ENCODE peak calls at places on chromosomes 1 and 21, in four cellular contexts. C is naive thymus-derived CD4-positive, alpha-beta T cell; Y is CD8-positive, alpha-beta T cell; G is adrenal gland. D is an unnamed sample.

GRCh38 chr1:211420389-211420788 is 71.6 kb downstream of the RD3 start:
- DNase-seq in C (no peak), Y (no peak), G (no peak), D (no peak)

GRCh38 chr1:190416239-190416638 is 61.4 kb downstream of the BRINP3 start:
- DNase-seq in C (no peak), Y (no peak), G (no peak), D (no peak)

GRCh38 chr1:14071581-14071980 is 371.6 kb downstream of the PRDM2 start:
- DNase-seq in C (no peak), Y (no peak), G (no peak), D (no peak)

GRCh38 chr21:21714396-21714795 is 716.2 kb downstream of the NCAM2 start:
- DNase-seq in C (no peak), Y (no peak), G (no peak), D (no peak)

GRCh38 chr1:15201221-15201620 is 45.8 kb upstream of the FHAD1 start:
- DNase-seq in C (no peak), Y (no peak), G (no peak), D (no peak)

GRCh38 chr1:221708987-221709386 is 32.9 kb downstream of the DUSP10 start:
- DNase-seq in C (no peak), Y (no peak), G (no peak), D (no peak)

GRCh38 chr1:29962356-29962755 is 726.0 kb downstream of the PTPRU start:
- DNase-seq in C (no peak), Y (no peak), G (no peak), D (no peak)

GRCh38 chr1:161781995-161782394 is 15.9 kb downstream of the ATF6 start:
- DNase-seq in C (no peak), Y (no peak), G (no peak), D (no peak)

GRCh38 chr1:200103961-200104583 is 76.6 kb downstream of the NR5A2 start:
- DNase-seq in C (no peak), Y (no peak), G (no peak), D (no peak)

GRCh38 chr21:37758997-37759396 is 157.3 kb downstream of the KCNJ6 start:
- DNase-seq in C (no peak), Y (no peak), G (peak; percentile 49), D (no peak)

GRCh38 chr1:244326757-244327156 is 125.0 kb downstream of the ADSS2 start:
- DNase-seq in C (no peak), Y (no peak), G (no peak), D (no peak)

GRCh38 chr1:219088778-219089557 is 84.7 kb upstream of the LYPLAL1 start:
- DNase-seq in C (no peak), Y (no peak), G (peak; percentile 48), D (no peak)

GRCh38 chr1:27563407-27564263 is 40.3 kb downstream of the AHDC1 start:
- DNase-seq in C (no peak), Y (no peak), G (peak; percentile 91), D (no peak)

GRCh38 chr1:19045898-19046889 is 89.7 kb upstream of the IFFO2 start:
- DNase-seq in C (no peak), Y (no peak), G (no peak), D (no peak)

GRCh38 chr1:25035523-25036116 is 105.5 kb upstream of the RUNX3 start:
- DNase-seq in C (no peak), Y (no peak), G (no peak), D (no peak)

GRCh38 chr1:6256640-6257039 is 4.3 kb downstream of the GPR153 start:
- DNase-seq in C (no peak), Y (no peak), G (no peak), D (no peak)

GRCh38 chr1:73886721-73887120 is 311.3 kb downstream of the LRRIQ3 start:
- DNase-seq in C (no peak), Y (no peak), G (no peak), D (no peak)

GRCh38 chr1:30760596-30761311 is 3.2 kb upstream of the LAPTM5 start:
- DNase-seq in C (no peak), Y (no peak), G (no peak), D (no peak)

GRCh38 chr1:245860681-245861552 is 646.2 kb downstream of the SMYD3 start:
- DNase-seq in C (no peak), Y (no peak), G (no peak), D (no peak)

GRCh38 chr1:24899581-24900485 is 30.2 kb downstream of the RUNX3 start:
- DNase-seq in C (no peak), Y (peak; percentile 47), G (no peak), D (no peak)

GRCh38 chr1:203048555-203049051 is 22.3 kb downstream of the PPFIA4 start:
- DNase-seq in C (no peak), Y (no peak), G (no peak), D (no peak)

GRCh38 chr21:41435728-41436127 is 9.7 kb downstream of the MX1 start:
- DNase-seq in C (no peak), Y (no peak), G (no peak), D (no peak)

GRCh38 chr1:170414989-170415733 is 116.8 kb upstream of the GORAB start:
- DNase-seq in C (no peak), Y (no peak), G (no peak), D (no peak)

GRCh38 chr1:205536759-205537361 is 32.4 kb downstream of the CDK18 start:
- DNase-seq in C (no peak), Y (no peak), G (peak; percentile 45), D (peak; percentile 5)

GRCh38 chr1:226990133-226990716 is 50.1 kb downstream of the COQ8A start:
- DNase-seq in C (no peak), Y (peak; percentile 68), G (peak; percentile 90), D (no peak)

GRCh38 chr1:233680000-233680399 is 66.1 kb downstream of the KCNK1 start:
- DNase-seq in C (no peak), Y (no peak), G (no peak), D (no peak)

GRCh38 chr1:59057211-59057694 is 239.6 kb upstream of the FGGY start:
- DNase-seq in C (no peak), Y (no peak), G (peak; percentile 36), D (peak; percentile 22)

GRCh38 chr1:150065184-150065871 is 2.2 kb upstream of the VPS45 start:
- DNase-seq in C (no peak), Y (no peak), G (no peak), D (no peak)

GRCh38 chr1:219120625-219121544 is 52.8 kb upstream of the LYPLAL1 start:
- DNase-seq in C (no peak), Y (no peak), G (peak; percentile 23), D (peak; percentile 65)

GRCh38 chr1:90899263-90899662 is 122.6 kb downstream of the ZNF644 start:
- DNase-seq in C (no peak), Y (no peak), G (no peak), D (no peak)

GRCh38 chr1:24418898-24419628 is 3.5 kb downstream of the NIPAL3 start:
- DNase-seq in C (no peak), Y (no peak), G (no peak), D (peak; percentile 42)

GRCh38 chr1:168582690-168583325 is 6.4 kb downstream of the XCL1 start:
- DNase-seq in C (no peak), Y (no peak), G (no peak), D (no peak)

GRCh38 chr1:87451229-87451900 is 122.7 kb downstream of the LMO4 start:
- DNase-seq in C (no peak), Y (no peak), G (no peak), D (no peak)

GRCh38 chr1:12276225-12276624 is 46.4 kb downstream of the VPS13D start:
- DNase-seq in C (no peak), Y (no peak), G (peak; percentile 23), D (peak; percentile 28)

GRCh38 chr1:200198247-200198646 is 170.7 kb downstream of the NR5A2 start:
- DNase-seq in C (no peak), Y (no peak), G (no peak), D (no peak)

GRCh38 chr1:31768407-31768806 is 4.3 kb upstream of the ADGRB2 start:
- DNase-seq in C (no peak), Y (no peak), G (no peak), D (no peak)
- H3K4me1 ChIP-seq in C (peaks cover 24% of the 10 kb centered on the region), Y (peaks cover 37% of the 10 kb centered on the region), G (peaks cover 10% of the 10 kb centered on the region), D (peaks cover 7% of the 10 kb centered on the region)

GRCh38 chr1:21321963-21322680 is 31.9 kb upstream of the ECE1 start:
- DNase-seq in C (no peak), Y (no peak), G (no peak), D (no peak)
- H3K4me1 ChIP-seq in C (peaks cover 51% of the 10 kb centered on the region), Y (peaks cover 52% of the 10 kb centered on the region), G (peaks cover 91% of the 10 kb centered on the region), D (peaks cover 12% of the 10 kb centered on the region)

GRCh38 chr1:156504062-156504813 is 3.7 kb upstream of the MEF2D start:
- DNase-seq in C (no peak), Y (no peak), G (peak; percentile 27), D (no peak)

GRCh38 chr1:156503672-156504055 is 3.1 kb upstream of the MEF2D start:
- DNase-seq in C (no peak), Y (no peak), G (no peak), D (no peak)

GRCh38 chr1:156502396-156502748 is 1.8 kb upstream of the MEF2D start:
- DNase-seq in C (no peak), Y (no peak), G (peak; percentile 14), D (peak; percentile 1)

GRCh38 chr1:156500847-156501686 is 492 bp upstream of the MEF2D start:
- DNase-seq in C (peak; percentile 94), Y (peak; percentile 97), G (peak; percentile 97), D (peak; percentile 88)

DNA sequence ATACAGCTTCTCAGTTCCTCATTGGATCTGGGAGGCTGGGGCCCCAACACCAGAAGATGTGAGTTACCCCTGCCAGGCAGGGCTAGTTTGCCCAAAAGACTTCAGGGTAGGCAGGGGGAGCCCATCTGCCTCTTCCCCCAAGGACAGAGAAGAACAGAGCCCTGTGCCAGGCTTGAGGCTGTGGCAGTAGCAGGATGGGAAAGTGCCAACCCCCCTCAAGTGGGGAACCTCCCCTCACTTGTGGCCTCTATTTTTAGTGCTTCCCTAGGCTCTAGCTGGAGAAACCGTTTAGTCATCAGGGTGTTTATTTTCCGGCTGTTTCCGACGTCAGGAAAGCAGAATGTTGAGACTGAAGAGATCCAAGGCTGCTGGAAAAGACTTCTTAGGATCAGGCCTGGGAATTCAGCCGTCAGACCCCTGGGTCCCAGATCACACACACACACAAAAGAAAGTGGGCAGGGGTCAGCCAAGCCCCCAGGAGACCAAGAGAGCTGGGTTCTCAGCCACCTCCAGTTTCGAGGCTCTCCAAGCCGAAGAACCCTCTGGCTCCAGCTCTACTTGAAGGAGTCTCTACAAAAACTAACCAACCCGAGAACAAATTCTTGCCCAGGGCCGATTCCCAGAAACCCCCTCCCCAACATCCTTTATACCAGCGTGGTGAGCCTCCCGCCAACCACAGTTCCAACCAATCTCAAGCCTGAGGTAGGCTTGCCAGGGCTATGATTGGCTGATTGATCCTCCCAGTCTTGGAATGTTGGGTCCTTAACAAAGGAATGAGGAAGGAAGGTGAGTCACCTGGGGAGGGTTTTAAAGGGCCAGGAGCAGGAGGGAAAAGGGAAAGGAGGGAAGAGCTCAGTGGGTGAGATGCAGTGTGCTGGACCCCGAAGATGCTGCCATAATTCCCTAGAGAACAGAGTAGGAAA is 2.4 kb upstream of the MEF2D start:
- DNase-seq in C (no peak), Y (no peak), G (peak; percentile 91), D (no peak)
- H3K4me1 ChIP-seq in C (peaks cover 61% of the 10 kb centered on the region), Y (peaks cover 74% of the 10 kb centered on the region), G (peaks cover 55% of the 10 kb centered on the region), D (peaks cover 28% of the 10 kb centered on the region)

GRCh38 chr1:178704833-178705232 is 20.2 kb upstream of the RALGPS2 start:
- DNase-seq in C (no peak), Y (no peak), G (no peak), D (no peak)
- H3K4me1 ChIP-seq in C (no peaks in the 10 kb centered on the region), Y (no peaks in the 10 kb centered on the region), G (no peaks in the 10 kb centered on the region), D (peaks cover 6% of the 10 kb centered on the region)